ENCODE peak calls at places on chromosomes 4 and X, in five cellular contexts. T is brain microvascular endothelial cell, V is left lung, B is endodermal cell, H is ovary. C is an unnamed sample.

GRCh38 chrX:3518870-3519269 is 172.4 kb upstream of the MXRA5 start:
- DNase-seq in T (peak), V (peak), B (no peak), H (no peak), C (no peak)

GRCh38 chr4:2697995-2698414 is 58.1 kb downstream of the TNIP2 start:
- DNase-seq in T (no peak), V (no peak), B (no peak), H (no peak), C (no peak)

GRCh38 chrX:154596290-154596929 is 11.5 kb downstream of the CTAG1A start:
- DNase-seq in T (peak), V (peak), B (peak), H (no peak), C (no peak)

GRCh38 chr4:41718907-41719306 is 29.6 kb downstream of the PHOX2B start:
- DNase-seq in T (no peak), V (no peak), B (no peak), H (no peak), C (no peak)

GRCh38 chr4:138348055-138348454 is 105.9 kb upstream of the SLC7A11 start:
- DNase-seq in T (no peak), V (no peak), B (no peak), H (no peak), C (no peak)

GRCh38 chrX:20042221-20042620 is 51.4 kb upstream of the BCLAF3 start:
- DNase-seq in T (no peak), V (no peak), B (no peak), H (no peak), C (no peak)

GRCh38 chrX:45750639-45751038 is 550.0 kb upstream of the DIPK2B start:
- DNase-seq in T (no peak), V (no peak), B (no peak), H (no peak), C (no peak)

GRCh38 chr4:36255575-36255974 is 11.3 kb upstream of the ARAP2 start:
- DNase-seq in T (no peak), V (no peak), B (no peak), H (no peak), C (no peak)

GRCh38 chrX:101958139-101958538 is 26.3 kb upstream of the ZMAT1 start:
- DNase-seq in T (no peak), V (no peak), B (no peak), H (no peak), C (no peak)

GRCh38 chrX:38806875-38807601 is 5.8 kb downstream of the MID1IP1 start:
- DNase-seq in T (no peak), V (no peak), B (peak), H (no peak), C (no peak)
- H3K4me3 ChIP-seq in T (peak), V (no peak), B (peak), H (no peak), C (peak)

GRCh38 chr4:77990904-77991358 is 66.2 kb upstream of the FRAS1 start:
- DNase-seq in T (no peak), V (no peak), B (no peak), H (no peak), C (no peak)

GRCh38 chr4:77996076-77996475 is 61.0 kb upstream of the FRAS1 start:
- DNase-seq in T (no peak), V (no peak), B (no peak), H (no peak), C (no peak)

GRCh38 chr4:77990456-77990855 is 66.7 kb upstream of the FRAS1 start:
- DNase-seq in T (no peak), V (no peak), B (no peak), H (no peak), C (no peak)

GRCh38 chr4:77989986-77990385 is 67.1 kb upstream of the FRAS1 start:
- DNase-seq in T (no peak), V (no peak), B (no peak), H (no peak), C (no peak)

GRCh38 chr4:77994194-77994721 is 62.9 kb upstream of the FRAS1 start:
- DNase-seq in T (peak), V (no peak), B (peak), H (no peak), C (no peak)
- TF ChIP-seq CTCF in T (peak), V (peak), B (peak), H (no peak), C (no peak)

DNA sequence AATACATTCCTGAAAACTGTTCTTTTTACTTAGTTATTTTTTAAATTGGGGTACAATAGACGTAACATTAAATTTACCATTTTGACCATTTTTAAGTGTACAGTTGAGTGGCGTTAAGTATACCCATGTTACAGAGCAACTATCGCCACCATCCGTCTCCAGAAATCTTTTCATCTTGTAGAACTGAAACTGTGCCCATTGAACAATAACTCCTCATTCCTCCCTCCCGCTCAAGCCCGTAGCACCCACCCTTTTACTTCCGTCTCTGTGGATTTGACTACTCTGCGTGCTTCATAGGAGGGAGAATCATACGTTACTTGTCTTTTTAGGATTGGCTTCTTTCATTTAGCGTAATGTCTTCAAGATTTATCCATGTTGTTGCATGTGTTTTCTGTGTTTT is 55.3 kb downstream of the TMEM131L start:
- DNase-seq in T (no peak), V (no peak), B (no peak), H (no peak), C (no peak)
- H3K4me3 ChIP-seq in T (no peak), V (no peak), B (no peak), H (no peak), C (no peak)

GRCh38 chrX:8815460-8816065 is 14.4 kb upstream of the FAM9A start:
- DNase-seq in T (peak), V (no peak), B (peak), H (no peak), C (no peak)

GRCh38 chrX:8823698-8824097 is 22.5 kb upstream of the FAM9A start:
- DNase-seq in T (no peak), V (no peak), B (no peak), H (no peak), C (no peak)

GRCh38 chrX:8820910-8821527 is 19.8 kb upstream of the FAM9A start:
- DNase-seq in T (no peak), V (no peak), B (peak), H (no peak), C (no peak)
- TF ChIP-seq CTCF in T (peak), V (no peak), B (peak), H (no peak), C (no peak)

DNA sequence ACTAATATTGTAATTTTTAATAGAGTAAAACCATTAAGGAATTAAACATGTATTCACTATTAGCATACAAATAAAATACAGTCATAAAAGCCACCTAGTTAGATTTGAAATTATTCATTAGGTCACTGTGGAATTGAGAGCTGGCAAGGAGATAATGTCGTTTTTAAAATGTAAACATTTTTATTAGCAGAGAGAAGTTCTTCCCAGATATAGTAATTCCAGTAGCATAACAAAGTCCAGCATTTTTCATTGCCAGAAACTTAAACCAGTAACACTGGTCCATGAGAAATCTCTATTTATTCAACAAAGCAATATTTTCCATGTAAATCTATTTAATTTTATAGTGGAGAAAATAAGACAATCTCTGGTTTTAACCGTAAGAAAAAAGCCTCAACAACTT is 17.5 kb downstream of the ENOX2 start:
- DNase-seq in T (no peak), V (no peak), B (no peak), H (no peak), C (no peak)
- H3K4me3 ChIP-seq in T (no peak), V (no peak), B (no peak), H (no peak), C (no peak)

GRCh38 chr4:180832086-180832485 is 1411.1 kb upstream of the TENM3 start:
- DNase-seq in T (no peak), V (no peak), B (peak), H (no peak), C (no peak)
- TF ChIP-seq CTCF in T (peak), V (no peak), B (peak), H (no peak), C (no peak)

GRCh38 chrX:42934020-42934701 is 156.2 kb upstream of the PPP1R2C start:
- DNase-seq in T (no peak), V (no peak), B (no peak), H (no peak), C (no peak)
- H3K4me3 ChIP-seq in T (no peak), V (no peak), B (no peak), H (no peak), C (no peak)

DNA sequence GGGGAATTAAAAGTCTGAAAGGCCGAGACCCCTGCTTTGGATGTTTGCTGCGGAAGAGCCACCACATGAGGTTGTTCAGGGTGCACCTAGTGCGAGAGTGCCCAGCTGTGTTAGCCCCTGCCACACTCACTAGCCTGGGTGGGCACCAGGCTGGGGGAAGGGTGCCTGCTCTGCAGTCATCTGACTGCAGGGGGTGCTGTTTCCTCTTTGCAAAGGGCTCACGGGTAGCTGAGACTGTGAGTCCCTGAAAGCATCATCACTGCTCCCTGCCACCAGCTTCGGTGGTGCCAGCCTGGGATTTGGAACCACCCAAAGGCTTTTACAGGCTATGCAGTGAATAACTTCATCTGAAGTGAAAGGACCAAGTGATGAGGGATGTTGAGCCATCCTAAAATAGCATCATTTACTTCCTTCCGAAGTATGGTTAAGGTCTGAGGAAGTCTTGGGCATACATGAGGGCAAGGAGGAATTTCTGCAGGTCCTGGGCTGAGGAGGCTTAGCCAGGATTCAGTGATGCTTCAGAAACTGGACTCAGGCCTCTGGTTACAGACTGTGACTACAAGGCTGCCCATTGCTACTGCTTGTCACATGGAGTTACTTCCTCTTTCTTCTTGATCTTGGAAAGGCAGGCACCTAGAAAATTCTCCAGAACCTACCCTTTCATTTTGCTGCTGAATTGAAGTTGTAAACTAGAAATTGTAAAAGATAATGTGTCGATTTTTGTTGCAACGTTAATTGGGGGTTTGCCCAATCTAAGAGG is 293.2 kb upstream of the PRPS2 start:
- DNase-seq in T (no peak), V (no peak), B (peak), H (no peak), C (no peak)
- TF ChIP-seq CTCF in T (peak), V (no peak), B (peak), H (no peak), C (no peak)

DNA sequence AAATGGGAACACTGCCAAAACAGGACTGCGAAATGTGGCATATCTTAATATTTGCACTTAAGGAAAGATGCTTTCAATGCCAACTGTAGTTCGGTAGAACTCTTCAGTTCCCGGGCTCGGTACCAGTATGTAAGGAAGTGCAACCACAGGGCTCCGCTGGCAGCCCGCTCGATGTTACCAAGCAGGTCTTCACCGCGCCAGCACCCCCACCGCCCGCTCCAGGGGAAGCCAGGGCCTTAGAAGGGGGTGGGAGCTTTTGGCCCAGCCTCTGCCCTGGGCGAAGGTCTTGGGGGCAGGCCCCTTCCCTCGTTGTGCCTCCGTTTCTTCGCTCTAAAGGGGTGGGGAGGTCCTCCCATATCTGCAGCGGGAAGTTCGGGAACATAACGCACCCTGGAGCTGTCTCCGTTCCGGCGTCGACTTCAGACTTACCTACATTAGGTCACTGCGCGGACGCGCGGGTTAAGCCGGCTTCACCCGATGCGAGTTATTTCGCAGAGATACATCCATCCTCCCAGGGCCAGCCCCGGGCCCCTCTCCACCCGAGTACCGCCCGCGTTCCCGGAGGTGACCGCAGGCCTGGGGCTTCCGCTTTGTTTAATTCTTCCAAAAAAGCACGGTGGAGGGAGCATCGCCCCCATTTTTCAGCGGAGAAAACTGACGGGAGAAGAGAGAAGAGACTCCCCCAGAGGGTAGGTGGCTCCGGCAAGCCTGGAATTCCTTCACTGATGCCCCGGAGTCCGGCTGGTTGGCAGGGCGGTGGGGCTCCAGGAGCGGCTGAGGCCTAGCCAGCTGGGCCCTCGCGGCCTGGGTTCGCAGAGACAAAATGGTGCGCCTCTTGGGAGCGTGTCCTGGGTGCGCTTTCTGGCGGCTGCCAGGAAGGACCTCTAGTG is 1.0 kb upstream of the HMX1 start:
- DNase-seq in T (no peak), V (no peak), B (peak), H (no peak), C (no peak)
- H3K4me3 ChIP-seq in T (no peak), V (no peak), B (no peak), H (no peak), C (peak)

C was measured in dorsolateral prefrontal cortex.